ENCODE peak calls at places on chromosomes 11 and 22, in ten cellular contexts. Q is neural crest cell; A is retinal pigment epithelial cell; P is upper lobe of right lung; W is GM12865; L is activated B cell treated with CpG ODN at 0.5 μM for 24 hours; K is SK-N-SH; C is coronary artery; V is cardiac muscle cell; B is CD4-positive, alpha-beta T cell. D is an unnamed sample.

GRCh38 chr11:133070790-133071189 is 461.5 kb downstream of the OPCML start:
- DNase-seq in Q (no peak), A (no peak), P (no peak), W (no peak), L (no peak), K (no peak), C (no peak), V (no peak), B (no peak), D (no peak)

GRCh38 chr11:87421422-87421821 is 383.7 kb downstream of the TMEM135 start:
- DNase-seq in Q (peak), A (peak), P (no peak), W (peak), L (no peak), K (peak), C (no peak), V (peak), B (peak), D (no peak)

GRCh38 chr22:31829505-31829904 is 75.7 kb downstream of the DEPDC5 start:
- DNase-seq in Q (no peak), A (peak), P (no peak), W (peak), L (no peak), K (peak), C (no peak), V (no peak), B (no peak), D (no peak)

GRCh38 chr11:45543808-45544422 is 121.5 kb downstream of the CHST1 start:
- DNase-seq in Q (peak), A (no peak), P (no peak), W (peak), L (no peak), K (no peak), C (no peak), V (peak), B (no peak), D (no peak)

GRCh38 chr11:125343732-125344131 is 152.3 kb downstream of the FEZ1 start:
- DNase-seq in Q (no peak), A (no peak), P (peak), W (no peak), L (no peak), K (no peak), C (no peak), V (no peak), B (no peak), D (no peak)

GRCh38 chr11:80315263-80315662 is 874.4 kb upstream of the TENM4 start:
- DNase-seq in Q (no peak), A (no peak), P (no peak), W (no peak), L (no peak), K (no peak), C (no peak), V (no peak), B (no peak), D (no peak)

GRCh38 chr11:121478226-121478894 is 25.6 kb upstream of the SORL1-AS1 start:
- DNase-seq in Q (no peak), A (no peak), P (no peak), W (no peak), L (no peak), K (no peak), C (no peak), V (no peak), B (no peak), D (no peak)

GRCh38 chr11:3016861-3017260 is 24.7 kb upstream of the NAP1L4 start:
- DNase-seq in Q (no peak), A (no peak), P (no peak), W (no peak), L (no peak), K (no peak), C (no peak), V (no peak), B (no peak), D (no peak)

GRCh38 chr22:29917052-29917902 is 34.3 kb downstream of the MTMR3 start:
- DNase-seq in Q (no peak), A (no peak), P (no peak), W (no peak), L (no peak), K (no peak), C (no peak), V (no peak), B (no peak), D (no peak)

GRCh38 chr11:15493921-15494630 is 379.4 kb downstream of the INSC start:
- DNase-seq in Q (no peak), A (no peak), P (no peak), W (no peak), L (no peak), K (peak), C (no peak), V (no peak), B (no peak), D (no peak)

GRCh38 chr11:87878373-87878779 is 296.9 kb downstream of the RAB38 start:
- DNase-seq in Q (peak), A (no peak), P (no peak), W (peak), L (no peak), K (no peak), C (no peak), V (peak), B (no peak), D (no peak)

GRCh38 chr11:64745219-64745522 is 1.2 kb upstream of the RASGRP2 start:
- DNase-seq in Q (no peak), A (no peak), P (peak), W (peak), L (peak), K (peak), C (no peak), V (peak), B (peak), D (peak)

GRCh38 chr11:78798567-78799170 is 224.0 kb upstream of the NARS2 start:
- DNase-seq in Q (peak), A (no peak), P (peak), W (peak), L (no peak), K (peak), C (no peak), V (peak), B (no peak), D (no peak)

GRCh38 chr11:68436985-68437926 is 23.3 kb upstream of the PPP6R3 start:
- DNase-seq in Q (no peak), A (no peak), P (no peak), W (no peak), L (no peak), K (no peak), C (no peak), V (no peak), B (no peak), D (no peak)

GRCh38 chr11:132718711-132719641 is 813.3 kb downstream of the OPCML start:
- DNase-seq in Q (peak), A (no peak), P (no peak), W (peak), L (no peak), K (no peak), C (no peak), V (no peak), B (peak), D (peak)

GRCh38 chr11:35491231-35491871 is 34.1 kb downstream of the PAMR1 start:
- DNase-seq in Q (no peak), A (peak), P (no peak), W (no peak), L (no peak), K (no peak), C (no peak), V (no peak), B (no peak), D (no peak)

GRCh38 chr11:5258543-5259262 is 4.1 kb upstream of the HBG2 start:
- DNase-seq in Q (no peak), A (no peak), P (no peak), W (no peak), L (no peak), K (no peak), C (no peak), V (no peak), B (no peak), D (no peak)

GRCh38 chr11:123299721-123300120 is 104.7 kb upstream of the CLMP start:
- DNase-seq in Q (no peak), A (no peak), P (no peak), W (no peak), L (no peak), K (no peak), C (no peak), V (no peak), B (no peak), D (no peak)

GRCh38 chr22:47303161-47303890 is 540.9 kb downstream of the TBC1D22A start:
- DNase-seq in Q (no peak), A (no peak), P (no peak), W (no peak), L (no peak), K (no peak), C (peak), V (no peak), B (no peak), D (no peak)

GRCh38 chr11:33531743-33532181 is 168.9 kb downstream of the C11orf91 start:
- DNase-seq in Q (no peak), A (no peak), P (no peak), W (no peak), L (no peak), K (no peak), C (no peak), V (no peak), B (no peak), D (no peak)

GRCh38 chr22:35596821-35597220 is 20.3 kb downstream of the MB start:
- DNase-seq in Q (no peak), A (no peak), P (no peak), W (no peak), L (no peak), K (no peak), C (no peak), V (peak), B (no peak), D (no peak)

GRCh38 chr11:2207212-2207611 is 35.6 kb upstream of the TH start:
- DNase-seq in Q (no peak), A (no peak), P (no peak), W (no peak), L (no peak), K (no peak), C (no peak), V (no peak), B (no peak), D (peak)

GRCh38 chr11:10844364-10844763 is 13.5 kb downstream of the ZBED5 start:
- DNase-seq in Q (no peak), A (no peak), P (no peak), W (no peak), L (no peak), K (no peak), C (no peak), V (no peak), B (no peak), D (no peak)

GRCh38 chr11:62553839-62554361 is 7.3 kb upstream of the AHNAK start:
- DNase-seq in Q (no peak), A (no peak), P (no peak), W (no peak), L (no peak), K (no peak), C (no peak), V (no peak), B (no peak), D (no peak)

GRCh38 chr11:40384991-40385390 is 1074.5 kb downstream of the LRRC4C start:
- DNase-seq in Q (no peak), A (no peak), P (no peak), W (no peak), L (no peak), K (no peak), C (no peak), V (no peak), B (no peak), D (no peak)

GRCh38 chr22:41833369-41834004 is 582 bp downstream of the SREBF2 start:
- DNase-seq in Q (peak), A (no peak), P (peak), W (peak), L (peak), K (peak), C (peak), V (peak), B (peak), D (peak)

GRCh38 chr11:1763796-1764661 is at the start of gene CTSD:
- DNase-seq in Q (peak), A (no peak), P (peak), W (peak), L (peak), K (peak), C (no peak), V (peak), B (peak), D (peak)

GRCh38 chr11:72586591-72587090 is 87.6 kb downstream of the PDE2A start:
- DNase-seq in Q (no peak), A (no peak), P (no peak), W (no peak), L (no peak), K (no peak), C (no peak), V (no peak), B (no peak), D (no peak)

GRCh38 chr11:128158860-128159259 is 428.5 kb downstream of the ETS1 start:
- DNase-seq in Q (no peak), A (no peak), P (no peak), W (no peak), L (no peak), K (no peak), C (no peak), V (no peak), B (no peak), D (no peak)

GRCh38 chr11:128156486-128156885 is 430.9 kb downstream of the ETS1 start:
- DNase-seq in Q (no peak), A (peak), P (no peak), W (no peak), L (no peak), K (no peak), C (no peak), V (no peak), B (no peak), D (no peak)

GRCh38 chr11:128153697-128154048 is 433.7 kb downstream of the ETS1 start:
- DNase-seq in Q (no peak), A (no peak), P (no peak), W (no peak), L (no peak), K (no peak), C (no peak), V (no peak), B (no peak), D (no peak)

GRCh38 chr11:128155590-128155989 is 431.8 kb downstream of the ETS1 start:
- DNase-seq in Q (no peak), A (no peak), P (no peak), W (no peak), L (no peak), K (no peak), C (no peak), V (no peak), B (no peak), D (no peak)

GRCh38 chr11:128157423-128158298 is 429.7 kb downstream of the ETS1 start:
- DNase-seq in Q (peak), A (no peak), P (no peak), W (peak), L (no peak), K (peak), C (no peak), V (peak), B (peak), D (peak)
- TF ChIP-seq CTCF in Q (peak), A (peak), P (peak), W (peak), L (no peak), K (peak), C (peak), V (peak), B (peak), D (peak)

DNA sequence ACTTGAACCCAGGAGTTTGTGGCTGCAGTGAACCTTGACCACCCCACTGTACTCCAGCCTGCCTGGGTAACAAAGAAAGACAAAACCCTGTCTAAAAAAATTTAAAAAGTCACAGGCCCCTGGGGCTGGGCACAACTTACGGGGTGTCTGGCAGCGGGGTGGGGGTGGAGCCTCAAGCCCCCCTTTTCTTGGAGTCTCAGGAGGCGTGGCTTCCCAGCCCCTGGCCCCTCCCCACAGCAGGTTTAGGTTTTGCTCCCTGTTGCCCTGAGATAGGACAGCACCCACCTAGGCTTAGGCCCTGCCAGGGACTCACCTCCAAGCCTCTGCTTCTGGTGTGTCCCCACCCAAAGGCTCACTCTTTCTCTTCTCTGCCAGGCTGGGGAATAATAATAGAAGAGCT is 22.4 kb downstream of the MGAT3 start:
- DNase-seq in Q (no peak), A (no peak), P (no peak), W (no peak), L (no peak), K (no peak), C (no peak), V (no peak), B (no peak), D (no peak)
- TF ChIP-seq CTCF in Q (no peak), A (no peak), P (no peak), W (no peak), L (no peak), K (no peak), C (no peak), V (no peak), B (no peak), D (no peak)

GRCh38 chr22:20429254-20430100 is 8.1 kb downstream of the SCARF2 start:
- DNase-seq in Q (no peak), A (no peak), P (peak), W (peak), L (peak), K (peak), C (no peak), V (peak), B (peak), D (peak)
- TF ChIP-seq CTCF in Q (no peak), A (no peak), P (no peak), W (no peak), L (no peak), K (no peak), C (no peak), V (no peak), B (no peak), D (no peak)

GRCh38 chr22:39306456-39307361 is 12.7 kb downstream of the RPL3 start:
- DNase-seq in Q (no peak), A (no peak), P (no peak), W (peak), L (no peak), K (peak), C (no peak), V (peak), B (peak), D (no peak)
- TF ChIP-seq CTCF in Q (peak), A (peak), P (peak), W (peak), L (no peak), K (peak), C (no peak), V (peak), B (peak), D (peak)

GRCh38 chr11:73734996-73735395 is 25.9 kb downstream of the RAB6A start:
- DNase-seq in Q (no peak), A (no peak), P (no peak), W (no peak), L (no peak), K (no peak), C (no peak), V (no peak), B (no peak), D (no peak)

GRCh38 chr11:73726825-73727224 is 34.0 kb downstream of the RAB6A start:
- DNase-seq in Q (no peak), A (no peak), P (no peak), W (no peak), L (no peak), K (no peak), C (no peak), V (no peak), B (no peak), D (no peak)

GRCh38 chr11:73728000-73728399 is 32.9 kb downstream of the RAB6A start:
- DNase-seq in Q (no peak), A (no peak), P (no peak), W (no peak), L (no peak), K (no peak), C (no peak), V (no peak), B (no peak), D (no peak)

DNA sequence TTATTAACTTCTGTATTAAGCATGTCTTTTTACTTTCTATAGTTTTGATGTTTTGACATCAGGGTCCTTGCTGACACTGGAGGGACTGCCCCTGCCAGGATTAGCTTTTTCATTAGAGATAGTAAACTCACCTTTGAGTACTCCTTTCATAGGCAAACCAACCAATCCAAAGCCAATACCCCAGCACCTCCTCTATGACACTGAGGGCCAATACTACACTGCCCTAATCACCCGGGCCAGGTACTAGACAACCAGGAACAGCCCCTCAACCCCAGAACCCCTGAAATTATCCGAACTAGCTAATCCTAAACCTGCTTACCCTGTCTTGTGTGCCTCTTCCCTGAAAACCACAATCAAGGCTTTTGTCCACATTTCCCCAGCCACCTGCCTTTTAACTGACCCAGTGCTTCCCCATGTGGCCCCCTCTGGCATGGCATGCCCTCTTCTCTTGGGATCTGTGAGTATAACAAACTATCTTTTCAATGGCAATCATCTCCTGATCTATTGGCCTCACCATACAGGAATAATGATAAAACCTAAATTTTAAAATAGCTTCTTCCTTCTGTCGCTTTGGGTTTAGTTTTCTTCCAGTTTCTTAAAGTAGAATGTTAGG is 31.2 kb downstream of the RAB6A start:
- DNase-seq in Q (peak), A (no peak), P (no peak), W (no peak), L (no peak), K (peak), C (no peak), V (peak), B (no peak), D (no peak)
- TF ChIP-seq CTCF in Q (peak), A (peak), P (peak), W (peak), L (no peak), K (peak), C (no peak), V (peak), B (no peak), D (peak)

GRCh38 chr22:18028817-18029527 is 4.6 kb upstream of the MICAL3 start:
- DNase-seq in Q (no peak), A (no peak), P (no peak), W (peak), L (no peak), K (no peak), C (no peak), V (no peak), B (no peak), D (no peak)
- TF ChIP-seq CTCF in Q (no peak), A (no peak), P (no peak), W (no peak), L (no peak), K (no peak), C (no peak), V (no peak), B (no peak), D (no peak)

DNA sequence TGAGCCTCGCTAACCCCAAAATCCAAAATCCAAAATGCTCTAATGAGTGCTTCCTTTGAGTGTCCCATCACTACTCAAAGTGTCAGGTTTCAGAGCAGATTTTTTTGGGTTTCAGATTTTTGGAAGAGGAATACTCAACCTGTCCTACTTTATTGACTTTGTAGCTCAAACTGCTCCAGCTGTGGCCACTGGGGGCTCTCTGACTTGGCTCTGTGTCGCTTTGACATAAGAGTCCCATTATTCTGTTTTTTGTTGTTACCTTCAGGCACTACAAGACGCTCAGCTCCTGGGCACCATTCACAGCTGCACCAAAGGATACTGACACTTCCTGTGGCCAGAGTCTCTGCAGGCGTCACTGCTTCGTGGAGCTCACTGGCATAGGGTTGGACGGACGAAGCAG is 41.1 kb downstream of the PHF21B start:
- DNase-seq in Q (no peak), A (no peak), P (no peak), W (no peak), L (no peak), K (no peak), C (no peak), V (no peak), B (no peak), D (no peak)
- TF ChIP-seq CTCF in Q (peak), A (peak), P (no peak), W (peak), L (no peak), K (peak), C (no peak), V (no peak), B (no peak), D (no peak)

GRCh38 chr11:91100432-91100831 is 877.6 kb upstream of the CHORDC1 start:
- DNase-seq in Q (no peak), A (no peak), P (no peak), W (no peak), L (no peak), K (no peak), C (no peak), V (no peak), B (no peak), D (no peak)

GRCh38 chr11:91104237-91104636 is 881.4 kb upstream of the CHORDC1 start:
- DNase-seq in Q (no peak), A (peak), P (no peak), W (no peak), L (no peak), K (no peak), C (no peak), V (no peak), B (no peak), D (no peak)
- TF ChIP-seq CTCF in Q (no peak), A (no peak), P (no peak), W (no peak), L (no peak), K (no peak), C (no peak), V (no peak), B (no peak), D (no peak)